ENCODE peak calls at places on chromosomes 2 and 18, in eight cellular contexts. A is stimulated activated effector memory CD8-positive, alpha-beta T cell treated with anti-CD3 and anti-CD28 coated beads, Interleukin-12 subunit alpha, Interleukin-12 subunit beta, amount 100 ng/mL, for 72 hours; R is left colon; W is fibroblast of pulmonary artery; C is HFFc6; U is AG20443; L is activated naive CD8-positive, alpha-beta T cell treated with anti-CD3 and anti-CD28 coated beads for 36 hours; P is activated T-helper 9 cell treated with anti-CD3 and anti-CD28 coated beads, Interleukin-2, amount 50 U/mL, for 16 hours. I is an unnamed sample.

GRCh38 chr2:239378918-239379640 is 21.7 kb downstream of the HDAC4 start:
- DNase-seq in A (no peak), R (no peak), W (no peak), C (no peak), U (no peak), L (no peak), P (no peak), I (no peak)

GRCh38 chr2:144201868-144202468 is 318.0 kb downstream of the ZEB2 start:
- DNase-seq in A (no peak), R (no peak), W (peak; percentile 14), C (peak; percentile 39), U (peak; percentile 37), L (no peak), P (no peak), I (no peak)

GRCh38 chr2:204019572-204020501 is 83.3 kb downstream of the ICOS start:
- DNase-seq in A (no peak), R (no peak), W (no peak), C (peak; percentile 50), U (peak; percentile 25), L (peak; percentile 54), P (peak; percentile 30), I (no peak)

GRCh38 chr2:84940088-84940470 is 30.9 kb upstream of the KCMF1 start:
- DNase-seq in A (no peak), R (no peak), W (no peak), C (no peak), U (no peak), L (no peak), P (no peak), I (no peak)

GRCh38 chr2:71120195-71120594 is 9.8 kb downstream of the MCEE start:
- DNase-seq in A (no peak), R (no peak), W (no peak), C (no peak), U (no peak), L (no peak), P (no peak), I (no peak)

GRCh38 chr18:36419188-36419912 is 121.8 kb downstream of the FHOD3 start:
- DNase-seq in A (no peak), R (no peak), W (no peak), C (no peak), U (peak; percentile 47), L (no peak), P (no peak), I (no peak)

GRCh38 chr18:50560681-50561629 is 1.1 kb downstream of the MAPK4 start:
- DNase-seq in A (no peak), R (peak; percentile 18), W (no peak), C (no peak), U (peak; percentile 17), L (no peak), P (no peak), I (no peak)

GRCh38 chr18:34224423-34225217 is at the start of gene NOL4:
- DNase-seq in A (no peak), R (peak; percentile 79), W (no peak), C (no peak), U (peak; percentile 26), L (no peak), P (no peak), I (peak; percentile 98)

GRCh38 chr2:223865124-223865523 is 27.7 kb upstream of the AP1S3 start:
- DNase-seq in A (no peak), R (no peak), W (no peak), C (no peak), U (no peak), L (no peak), P (no peak), I (no peak)

GRCh38 chr2:11867926-11868325 is 121.5 kb downstream of the LPIN1 start:
- DNase-seq in A (no peak), R (no peak), W (no peak), C (no peak), U (no peak), L (no peak), P (no peak), I (no peak)

GRCh38 chr2:65782186-65782585 is 349.8 kb upstream of the SPRED2 start:
- DNase-seq in A (no peak), R (no peak), W (no peak), C (no peak), U (no peak), L (no peak), P (no peak), I (no peak)

GRCh38 chr2:153408708-153409107 is 69.9 kb downstream of the RPRM start:
- DNase-seq in A (no peak), R (no peak), W (no peak), C (no peak), U (no peak), L (no peak), P (no peak), I (no peak)

GRCh38 chr2:28927878-28928277 is 33.4 kb downstream of the WDR43 start:
- DNase-seq in A (no peak), R (no peak), W (peak; percentile 26), C (no peak), U (peak; percentile 49), L (no peak), P (no peak), I (no peak)

GRCh38 chr2:122236152-122236892 is 480.9 kb downstream of the TSN start:
- DNase-seq in A (no peak), R (no peak), W (peak; percentile 71), C (peak; percentile 33), U (peak; percentile 58), L (no peak), P (no peak), I (no peak)

GRCh38 chr2:202023198-202023903 is 10.3 kb upstream of the FZD7 start:
- DNase-seq in A (no peak), R (no peak), W (no peak), C (no peak), U (no peak), L (no peak), P (no peak), I (no peak)

GRCh38 chr2:146135245-146135644 is 1615.3 kb upstream of the ZEB2 start:
- DNase-seq in A (no peak), R (no peak), W (no peak), C (no peak), U (no peak), L (no peak), P (no peak), I (no peak)

GRCh38 chr2:6103949-6104348 is 411.8 kb downstream of the SOX11 start:
- DNase-seq in A (no peak), R (peak; percentile 19), W (no peak), C (no peak), U (no peak), L (no peak), P (no peak), I (peak; percentile 54)

GRCh38 chr2:10342245-10342951 is 39.7 kb downstream of the HPCAL1 start:
- DNase-seq in A (no peak), R (no peak), W (no peak), C (no peak), U (no peak), L (no peak), P (no peak), I (no peak)

GRCh38 chr18:44117821-44118220 is 562.9 kb upstream of the SETBP1 start:
- DNase-seq in A (no peak), R (no peak), W (no peak), C (no peak), U (no peak), L (no peak), P (no peak), I (no peak)

GRCh38 chr2:18545384-18545783 is 15.1 kb downstream of the RDH14 start:
- DNase-seq in A (no peak), R (no peak), W (peak; percentile 33), C (peak; percentile 80), U (peak; percentile 32), L (no peak), P (no peak), I (peak; percentile 50)

GRCh38 chr2:28333606-28334526 is 58.8 kb upstream of the FOSL2 start:
- DNase-seq in A (no peak), R (no peak), W (no peak), C (no peak), U (no peak), L (no peak), P (no peak), I (no peak)

GRCh38 chr2:71379086-71379485 is 47.5 kb downstream of the ZNF638 start:
- DNase-seq in A (no peak), R (no peak), W (peak; percentile 79), C (peak; percentile 45), U (peak; percentile 53), L (no peak), P (no peak), I (no peak)

GRCh38 chr2:222088561-222088960 is 210.2 kb downstream of the PAX3 start:
- DNase-seq in A (no peak), R (no peak), W (no peak), C (no peak), U (no peak), L (no peak), P (no peak), I (no peak)

GRCh38 chr2:19714926-19715325 is 186.9 kb downstream of the TTC32 start:
- DNase-seq in A (no peak), R (no peak), W (no peak), C (no peak), U (no peak), L (no peak), P (no peak), I (no peak)

GRCh38 chr18:79786781-79787526 is 10.8 kb upstream of the KCNG2 start:
- DNase-seq in A (no peak), R (no peak), W (peak; percentile 60), C (no peak), U (peak; percentile 71), L (no peak), P (no peak), I (no peak)

GRCh38 chr2:151437630-151438029 is 27.9 kb downstream of the RIF1 start:
- DNase-seq in A (no peak), R (no peak), W (peak; percentile 61), C (peak; percentile 28), U (peak; percentile 30), L (no peak), P (no peak), I (no peak)

GRCh38 chr2:47506024-47506423 is 103.1 kb downstream of the MSH2 start:
- DNase-seq in A (no peak), R (no peak), W (no peak), C (no peak), U (no peak), L (no peak), P (no peak), I (no peak)

GRCh38 chr18:22152093-22152492 is 17.3 kb upstream of the GATA6 start:
- DNase-seq in A (no peak), R (no peak), W (no peak), C (no peak), U (no peak), L (no peak), P (no peak), I (no peak)

GRCh38 chr2:85354286-85355072 is at the start of the genes ELMOD3 and RETSAT:
- DNase-seq in A (peak; percentile 86), R (peak; percentile 97), W (peak; percentile 100), C (peak; percentile 100), U (peak; percentile 99), L (peak; percentile 97), P (peak; percentile 93), I (peak; percentile 97)

GRCh38 chr2:23486676-23487075 is 101.7 kb downstream of the KLHL29 start:
- DNase-seq in A (no peak), R (no peak), W (peak; percentile 31), C (peak; percentile 26), U (peak; percentile 35), L (no peak), P (no peak), I (no peak)

GRCh38 chr18:62342884-62343283 is 17.8 kb downstream of the TNFRSF11A start:
- DNase-seq in A (no peak), R (no peak), W (no peak), C (no peak), U (no peak), L (no peak), P (no peak), I (no peak)

GRCh38 chr2:104028066-104028465 is 825.8 kb upstream of the POU3F3 start:
- DNase-seq in A (no peak), R (no peak), W (no peak), C (no peak), U (no peak), L (no peak), P (no peak), I (no peak)